ENCODE peak calls at places on chromosomes 3 and 15, in five cellular contexts. N is neuronal stem cell, Q is neural progenitor cell, E is PC-3, J is IMR-90. D is an unnamed sample.

GRCh38 chr15:51861557-51862350 is 32.3 kb downstream of the TMOD3 start:
- DNase-seq in N (no peak), Q (no peak), E (peak; percentile 20), J (no peak), D (no peak)

GRCh38 chr3:23549148-23549910 is 256.4 kb upstream of the UBE2E1 start:
- DNase-seq in N (no peak), Q (no peak), E (peak; percentile 55), J (no peak), D (no peak)

GRCh38 chr15:36361351-36361870 is 218.0 kb upstream of the CDIN1 start:
- DNase-seq in N (no peak), Q (no peak), E (peak; percentile 22), J (peak; percentile 77), D (no peak)

GRCh38 chr3:66585696-66586095 is 84.9 kb upstream of the LRIG1 start:
- DNase-seq in N (no peak), Q (no peak), E (no peak), J (no peak), D (no peak)

GRCh38 chr15:58779554-58779953 is 8.5 kb downstream of the MINDY2 start:
- DNase-seq in N (no peak), Q (no peak), E (no peak), J (no peak), D (no peak)

GRCh38 chr15:50624616-50625168 is 61.9 kb downstream of the TRPM7 start:
- DNase-seq in N (no peak), Q (no peak), E (no peak), J (no peak), D (no peak)

GRCh38 chr3:39150803-39151631 is 2.4 kb downstream of the CSRNP1 start:
- DNase-seq in N (peak; percentile 70), Q (peak; percentile 76), E (peak; percentile 93), J (peak; percentile 97), D (peak; percentile 79)

GRCh38 chr15:27353837-27354236 is 382.9 kb downstream of the GABRG3 start:
- DNase-seq in N (no peak), Q (no peak), E (peak; percentile 46), J (no peak), D (no peak)

GRCh38 chr15:66848116-66848515 is 146.1 kb downstream of the SMAD6 start:
- DNase-seq in N (no peak), Q (no peak), E (no peak), J (no peak), D (no peak)

GRCh38 chr15:83320404-83320803 is 35.9 kb upstream of the BNC1 start:
- DNase-seq in N (no peak), Q (no peak), E (no peak), J (peak; percentile 55), D (no peak)

GRCh38 chr3:11465744-11466611 is 177.7 kb downstream of the VGLL4 start:
- DNase-seq in N (no peak), Q (no peak), E (no peak), J (peak; percentile 68), D (no peak)

GRCh38 chr3:69541823-69542264 is 156.0 kb upstream of the FRMD4B start:
- DNase-seq in N (peak; percentile 27), Q (no peak), E (no peak), J (no peak), D (peak; percentile 3)

GRCh38 chr15:32870240-32871033 is 152.6 kb downstream of the GREM1 start:
- DNase-seq in N (no peak), Q (no peak), E (peak; percentile 77), J (peak; percentile 100), D (no peak)

GRCh38 chr15:32867313-32867626 is 149.5 kb downstream of the GREM1 start:
- DNase-seq in N (no peak), Q (no peak), E (peak; percentile 87), J (peak; percentile 96), D (no peak)

GRCh38 chr15:32871887-32872286 is 154.1 kb downstream of the GREM1 start:
- DNase-seq in N (no peak), Q (no peak), E (no peak), J (no peak), D (no peak)

GRCh38 chr15:32872606-32873291 is 154.9 kb downstream of the GREM1 start:
- DNase-seq in N (no peak), Q (no peak), E (no peak), J (peak; percentile 96), D (no peak)

DNA sequence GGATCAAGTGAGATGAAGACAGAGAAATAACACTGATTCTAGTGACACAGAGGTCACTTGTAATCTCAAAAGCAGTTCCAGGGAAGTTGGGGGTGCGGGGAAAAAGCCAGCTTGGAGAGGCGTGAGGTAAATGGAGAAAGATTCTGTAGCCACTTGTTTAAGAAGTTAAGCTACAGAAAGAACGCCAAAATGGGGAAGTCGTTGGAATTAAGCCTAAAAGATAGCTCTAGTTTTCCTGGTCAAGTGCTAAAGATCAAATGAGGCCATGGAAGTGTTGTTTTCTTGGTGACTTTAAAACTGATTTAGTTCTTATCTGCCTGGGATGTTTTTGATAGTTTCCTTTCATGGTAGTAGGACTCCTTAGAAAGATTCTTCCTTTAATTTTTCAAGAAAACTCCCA is 152.0 kb downstream of the GREM1 start:
- DNase-seq in N (no peak), Q (no peak), E (no peak), J (no peak), D (no peak)
- H3K4me1 ChIP-seq in N (peaks cover 11% of the 10 kb centered on the region), Q (peaks cover 16% of the 10 kb centered on the region), E (peaks cover 43% of the 10 kb centered on the region), J (peaks cover 36% of the 10 kb centered on the region), D (no peaks in the 10 kb centered on the region)

GRCh38 chr3:45742432-45743089 is 53.4 kb downstream of the SACM1L start:
- DNase-seq in N (no peak), Q (no peak), E (no peak), J (no peak), D (no peak)

GRCh38 chr3:45741247-45741646 is 52.1 kb downstream of the SACM1L start:
- DNase-seq in N (no peak), Q (no peak), E (no peak), J (no peak), D (no peak)

GRCh38 chr3:45739944-45740343 is 50.7 kb downstream of the SACM1L start:
- DNase-seq in N (no peak), Q (no peak), E (no peak), J (no peak), D (peak; percentile 48)

GRCh38 chr3:45737222-45737621 is 48.0 kb downstream of the SACM1L start:
- DNase-seq in N (no peak), Q (no peak), E (no peak), J (no peak), D (no peak)

DNA sequence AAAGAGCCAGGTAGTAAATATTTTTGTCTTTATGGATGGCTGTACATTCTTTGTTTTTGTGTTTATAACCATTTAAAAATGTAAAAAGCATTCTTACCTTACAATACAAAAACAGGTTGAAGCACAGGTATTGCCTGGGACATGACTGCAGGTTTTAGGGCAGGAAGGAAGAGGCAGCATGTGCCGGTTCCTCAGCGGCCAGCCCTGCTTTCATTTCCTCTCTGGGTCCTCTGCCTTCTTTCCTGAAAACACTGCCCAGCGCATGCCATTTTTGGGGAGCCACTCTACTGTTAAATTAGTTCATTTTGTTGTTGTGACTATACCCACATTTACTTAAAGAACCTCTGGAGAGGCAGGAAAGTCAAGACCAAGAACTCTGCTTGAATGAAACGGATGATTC is 52.5 kb downstream of the SACM1L start:
- DNase-seq in N (no peak), Q (no peak), E (no peak), J (no peak), D (no peak)
- H3K36me3 ChIP-seq in N (peaks cover 97% of the 10 kb centered on the region), Q (peaks cover 14% of the 10 kb centered on the region), E (peaks cover 32% of the 10 kb centered on the region), J (peaks cover 48% of the 10 kb centered on the region), D (peaks cover 93% of the 10 kb centered on the region)

DNA sequence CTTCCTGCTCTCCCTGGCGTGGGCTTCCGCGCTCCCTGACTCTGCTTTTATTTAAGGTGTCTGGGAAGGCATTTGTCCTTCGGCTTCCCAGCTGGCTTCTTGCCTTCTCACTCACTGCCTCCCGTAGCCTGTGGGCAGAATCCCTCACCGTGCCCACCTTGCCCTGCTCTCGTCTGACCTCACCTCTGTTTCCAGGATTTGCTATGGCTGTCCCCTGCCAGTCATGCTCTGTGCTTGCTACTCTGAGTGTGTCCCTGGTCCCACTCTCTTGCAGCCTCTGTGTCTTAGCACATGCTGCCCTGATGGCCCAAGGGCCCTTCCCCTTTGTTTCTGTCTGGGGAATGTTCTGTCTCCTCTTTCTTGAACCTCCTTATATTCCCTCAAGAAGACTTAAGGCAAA is 26.2 kb downstream of the LPP start:
- DNase-seq in N (no peak), Q (no peak), E (no peak), J (no peak), D (no peak)
- H3K9ac ChIP-seq in N (no peak overlapping the region), Q (no peak overlapping the region), E (no peak overlapping the region), J (peak overlapping the region; percentile 46), D (no peak overlapping the region)

DNA sequence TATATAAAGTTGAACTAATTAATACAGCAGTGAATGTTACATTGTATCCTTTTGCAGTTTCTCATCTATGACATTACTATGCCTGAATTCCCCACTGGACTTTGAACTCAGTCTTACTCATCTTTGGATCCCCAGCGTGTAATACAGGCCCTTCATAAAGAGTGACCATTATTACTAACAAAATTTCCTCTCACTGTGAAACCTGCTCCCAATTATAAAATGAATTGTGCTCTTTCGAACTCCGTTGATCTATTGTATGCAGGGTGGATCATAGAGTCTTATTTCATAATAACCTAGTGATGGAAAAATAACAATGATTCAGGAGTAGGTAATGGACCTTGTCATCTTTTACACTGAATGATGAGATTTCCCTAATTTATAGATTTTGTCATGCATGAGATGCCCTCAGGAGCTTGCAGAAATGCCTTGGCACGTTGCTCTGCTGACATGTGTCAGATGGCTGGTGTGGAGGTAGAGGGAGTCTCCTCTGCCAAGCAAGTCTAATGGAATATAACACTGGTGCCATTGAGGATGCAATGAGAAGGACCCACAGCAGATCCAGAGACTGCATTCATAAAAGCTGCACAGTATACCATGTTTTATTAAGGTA is 25.5 kb downstream of the B3GNT5 start:
- DNase-seq in N (no peak), Q (no peak), E (peak; percentile 94), J (no peak), D (no peak)
- H3K4me1 ChIP-seq in N (no peaks in the 10 kb centered on the region), Q (no peaks in the 10 kb centered on the region), E (peaks cover 56% of the 10 kb centered on the region), J (no peaks in the 10 kb centered on the region), D (peaks cover 4% of the 10 kb centered on the region)

GRCh38 chr3:187742351-187743171 is 2.7 kb downstream of the BCL6 start:
- DNase-seq in N (no peak), Q (no peak), E (peak; percentile 70), J (peak; percentile 45), D (no peak)
- H3K36me3 ChIP-seq in N (no peaks in the 10 kb centered on the region), Q (no peaks in the 10 kb centered on the region), E (no peaks in the 10 kb centered on the region), J (no peaks in the 10 kb centered on the region), D (no peaks in the 10 kb centered on the region)

GRCh38 chr3:183369626-183370025 is 58.8 kb downstream of the MCF2L2 start:
- DNase-seq in N (no peak), Q (no peak), E (peak; percentile 82), J (no peak), D (no peak)
- H3K9ac ChIP-seq in N (no peak overlapping the region), Q (no peak overlapping the region), E (peak overlapping the region; percentile 78), J (no peak overlapping the region), D (no peak overlapping the region)